ENCODE peak calls at places on chromosome 9, in eight cellular contexts. One of them, this sample, is unnamed.

GRCh38 chr9:129110740-129111142 is at the start of gene CRAT:
- DNase-seq in nucleus accumbens: peak
- DNase-seq in Right ventricle myocardium superior: peak
- DNase-seq in NCI-H345: peak
- DNase-seq in AG09309: peak
- DNase-seq in GM10248: peak
- DNase-seq in iPS-NIHi11: peak
- DNase-seq in lower leg skin: peak
- DNase-seq in this sample: peak

GRCh38 chr9:97632406-97632991 is 669 bp downstream of the TSTD2 start:
- DNase-seq in nucleus accumbens: peak
- DNase-seq in Right ventricle myocardium superior: peak
- DNase-seq in NCI-H345: peak
- DNase-seq in AG09309: peak
- DNase-seq in GM10248: no peak
- DNase-seq in iPS-NIHi11: peak
- DNase-seq in lower leg skin: peak
- DNase-seq in this sample: no peak

GRCh38 chr9:114678847-114679246 is 3.1 kb downstream of the TEX48 start:
- DNase-seq in nucleus accumbens: no peak
- DNase-seq in Right ventricle myocardium superior: no peak
- DNase-seq in NCI-H345: no peak
- DNase-seq in AG09309: no peak
- DNase-seq in GM10248: no peak
- DNase-seq in iPS-NIHi11: no peak
- DNase-seq in lower leg skin: no peak
- DNase-seq in this sample: no peak

GRCh38 chr9:27108981-27109541 is at the start of gene TEK:
- DNase-seq in nucleus accumbens: no peak
- DNase-seq in Right ventricle myocardium superior: no peak
- DNase-seq in NCI-H345: no peak
- DNase-seq in AG09309: no peak
- DNase-seq in GM10248: no peak
- DNase-seq in iPS-NIHi11: no peak
- DNase-seq in lower leg skin: no peak
- DNase-seq in this sample: no peak

GRCh38 chr9:127311239-127311741 is 46.7 kb downstream of the GARNL3 start:
- DNase-seq in nucleus accumbens: no peak
- DNase-seq in Right ventricle myocardium superior: no peak
- DNase-seq in NCI-H345: peak
- DNase-seq in AG09309: no peak
- DNase-seq in GM10248: no peak
- DNase-seq in iPS-NIHi11: peak
- DNase-seq in lower leg skin: no peak
- DNase-seq in this sample: no peak

GRCh38 chr9:132068604-132069003 is 11.1 kb downstream of the MED27 start:
- DNase-seq in nucleus accumbens: peak
- DNase-seq in Right ventricle myocardium superior: no peak
- DNase-seq in NCI-H345: no peak
- DNase-seq in AG09309: no peak
- DNase-seq in GM10248: no peak
- DNase-seq in iPS-NIHi11: no peak
- DNase-seq in lower leg skin: no peak
- DNase-seq in this sample: peak

GRCh38 chr9:72997387-72997995 is 44.6 kb upstream of the ALDH1A1 start:
- DNase-seq in nucleus accumbens: no peak
- DNase-seq in Right ventricle myocardium superior: no peak
- DNase-seq in NCI-H345: no peak
- DNase-seq in AG09309: no peak
- DNase-seq in GM10248: no peak
- DNase-seq in iPS-NIHi11: no peak
- DNase-seq in lower leg skin: no peak
- DNase-seq in this sample: no peak

GRCh38 chr9:134980516-134980915 is 62.8 kb upstream of the FCN1 start:
- DNase-seq in nucleus accumbens: no peak
- DNase-seq in Right ventricle myocardium superior: no peak
- DNase-seq in NCI-H345: no peak
- DNase-seq in AG09309: no peak
- DNase-seq in GM10248: no peak
- DNase-seq in iPS-NIHi11: no peak
- DNase-seq in lower leg skin: peak
- DNase-seq in this sample: no peak

GRCh38 chr9:131277673-131278420 is 1.5 kb upstream of the FAM78A start:
- DNase-seq in nucleus accumbens: peak
- DNase-seq in Right ventricle myocardium superior: peak
- DNase-seq in NCI-H345: peak
- DNase-seq in AG09309: peak
- DNase-seq in GM10248: peak
- DNase-seq in iPS-NIHi11: peak
- DNase-seq in lower leg skin: peak
- DNase-seq in this sample: peak

GRCh38 chr9:78365979-78366697 is 69.2 kb downstream of the PSAT1 start:
- DNase-seq in nucleus accumbens: no peak
- DNase-seq in Right ventricle myocardium superior: no peak
- DNase-seq in NCI-H345: no peak
- DNase-seq in AG09309: no peak
- DNase-seq in GM10248: no peak
- DNase-seq in iPS-NIHi11: no peak
- DNase-seq in lower leg skin: no peak
- DNase-seq in this sample: no peak

GRCh38 chr9:36163840-36164175 is 5.4 kb upstream of the CCIN start:
- DNase-seq in nucleus accumbens: no peak
- DNase-seq in Right ventricle myocardium superior: no peak
- DNase-seq in NCI-H345: no peak
- DNase-seq in AG09309: no peak
- DNase-seq in GM10248: no peak
- DNase-seq in iPS-NIHi11: no peak
- DNase-seq in lower leg skin: no peak
- DNase-seq in this sample: no peak